ENCODE peak calls at places on chromosomes 16 and 17, in ten cellular contexts. N, M, I, H, G, Y, V, D, Z and U are unnamed samples.

GRCh38 chr17:21278304-21279197 is 6.0 kb upstream of the MAP2K3 start:
- DNase-seq in N (no peak), M (no peak), I (no peak), H (peak; percentile 67), G (no peak), Y (no peak), V (no peak), D (no peak), Z (peak; percentile 85), U (no peak)

GRCh38 chr16:86567701-86568571 is 1.3 kb downstream of the FOXC2 start:
- DNase-seq in N (no peak), M (no peak), I (peak; percentile 26), H (peak; percentile 71), G (peak; percentile 67), Y (no peak), V (no peak), D (no peak), Z (no peak), U (peak; percentile 76)

GRCh38 chr17:68580236-68580903 is 20.8 kb downstream of the FAM20A start:
- DNase-seq in N (no peak), M (no peak), I (no peak), H (no peak), G (no peak), Y (no peak), V (no peak), D (no peak), Z (no peak), U (peak; percentile 83)

GRCh38 chr17:2064980-2065785 is 10.3 kb downstream of the HIC1 start:
- DNase-seq in N (peak; percentile 57), M (no peak), I (no peak), H (no peak), G (no peak), Y (peak; percentile 52), V (no peak), D (no peak), Z (peak; percentile 53), U (no peak)

GRCh38 chr16:65537336-65537735 is 415.5 kb upstream of the CDH11 start:
- DNase-seq in N (no peak), M (peak; percentile 17), I (no peak), H (no peak), G (no peak), Y (no peak), V (no peak), D (no peak), Z (no peak), U (no peak)

GRCh38 chr17:10121971-10122707 is 76.3 kb downstream of the GAS7 start:
- DNase-seq in N (no peak), M (no peak), I (no peak), H (peak; percentile 74), G (no peak), Y (no peak), V (no peak), D (no peak), Z (no peak), U (no peak)

GRCh38 chr17:1583569-1583968 is 21.0 kb upstream of the PITPNA start:
- DNase-seq in N (no peak), M (no peak), I (no peak), H (no peak), G (no peak), Y (no peak), V (no peak), D (no peak), Z (no peak), U (no peak)

GRCh38 chr17:76124582-76125390 is 16.3 kb downstream of the FOXJ1 start:
- DNase-seq in N (no peak), M (no peak), I (peak; percentile 12), H (no peak), G (no peak), Y (no peak), V (no peak), D (peak; percentile 41), Z (peak; percentile 43), U (no peak)

GRCh38 chr16:88773812-88774291 is 11.2 kb downstream of the PIEZO1 start:
- DNase-seq in N (peak; percentile 75), M (no peak), I (peak; percentile 89), H (no peak), G (peak; percentile 81), Y (peak; percentile 52), V (no peak), D (peak; percentile 64), Z (no peak), U (peak; percentile 85)

GRCh38 chr17:79001190-79002020 is 8.2 kb downstream of the CANT1 start:
- DNase-seq in N (no peak), M (no peak), I (no peak), H (peak; percentile 46), G (no peak), Y (no peak), V (no peak), D (no peak), Z (no peak), U (no peak)

GRCh38 chr16:81492965-81493754 is 48.6 kb downstream of the CMIP start:
- DNase-seq in N (no peak), M (no peak), I (no peak), H (no peak), G (no peak), Y (no peak), V (peak; percentile 23), D (no peak), Z (no peak), U (no peak)

GRCh38 chr16:47463771-47464624 is 2.9 kb downstream of the PHKB start:
- DNase-seq in N (no peak), M (no peak), I (no peak), H (no peak), G (no peak), Y (peak; percentile 64), V (no peak), D (no peak), Z (peak; percentile 13), U (no peak)

GRCh38 chr17:54307326-54307725 is 484.6 kb downstream of the KIF2B start:
- DNase-seq in N (no peak), M (no peak), I (no peak), H (no peak), G (no peak), Y (no peak), V (no peak), D (no peak), Z (no peak), U (no peak)

GRCh38 chr16:1057252-1057932 is 15.2 kb upstream of the SSTR5 start:
- DNase-seq in N (no peak), M (no peak), I (peak; percentile 68), H (no peak), G (peak; percentile 69), Y (peak; percentile 78), V (peak; percentile 35), D (peak; percentile 79), Z (no peak), U (no peak)

GRCh38 chr17:40574292-40574691 is 9.0 kb upstream of the CCR7 start:
- DNase-seq in N (no peak), M (no peak), I (no peak), H (no peak), G (no peak), Y (no peak), V (no peak), D (no peak), Z (no peak), U (no peak)

GRCh38 chr16:67109407-67110135 is at the start of gene PHAF1:
- DNase-seq in N (peak; percentile 95), M (peak; percentile 97), I (peak; percentile 97), H (peak; percentile 95), G (peak; percentile 95), Y (peak; percentile 95), V (peak; percentile 95), D (peak; percentile 99), Z (peak; percentile 91), U (peak; percentile 100)

GRCh38 chr16:68665501-68665900 is 20.4 kb downstream of the CDH3 start:
- DNase-seq in N (no peak), M (no peak), I (no peak), H (no peak), G (no peak), Y (no peak), V (no peak), D (no peak), Z (no peak), U (no peak)

GRCh38 chr17:36212958-36213357 is 2.1 kb downstream of the CCL4L2 start:
- DNase-seq in N (no peak), M (peak; percentile 37), I (no peak), H (no peak), G (no peak), Y (no peak), V (no peak), D (no peak), Z (no peak), U (no peak)

GRCh38 chr17:79905832-79906231 is 66.6 kb upstream of the CBX4 start:
- DNase-seq in N (no peak), M (no peak), I (peak; percentile 65), H (peak; percentile 53), G (no peak), Y (peak; percentile 55), V (no peak), D (peak; percentile 83), Z (no peak), U (no peak)

DNA sequence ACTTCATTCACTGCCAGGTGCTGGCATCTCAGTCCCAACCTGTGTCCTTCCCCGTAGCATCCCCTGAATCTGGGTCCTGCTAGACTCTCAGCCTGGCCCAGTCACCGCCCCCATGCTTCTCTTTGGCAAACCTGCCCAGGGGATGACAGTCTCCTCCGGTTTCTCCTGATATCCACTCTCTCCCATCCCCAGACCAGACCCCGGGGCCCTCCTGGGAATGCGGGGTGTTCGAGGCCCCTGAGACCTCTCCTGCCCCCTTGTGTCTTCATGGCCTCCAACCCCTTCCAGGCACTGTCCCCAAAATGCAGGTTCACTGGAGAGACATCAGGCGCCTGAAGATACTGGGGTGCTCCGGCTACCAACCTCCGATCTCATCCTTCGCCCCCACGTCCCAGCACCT is 544 bp downstream of the STX1B start:
- DNase-seq in N (no peak), M (no peak), I (no peak), H (no peak), G (no peak), Y (no peak), V (no peak), D (no peak), Z (no peak), U (no peak)
- TF ChIP-seq CTCF in N (no peak), M (no peak), I (no peak), H (no peak), G (no peak), Y (no peak), V (no peak), D (no peak), Z (no peak), U (no peak)

GRCh38 chr16:12767897-12768296 is 35.8 kb downstream of the CPPED1 start:
- DNase-seq in N (no peak), M (no peak), I (no peak), H (no peak), G (no peak), Y (no peak), V (no peak), D (no peak), Z (no peak), U (no peak)
- H3K4me1 ChIP-seq in N (no peaks in the 10 kb centered on the region), M (no peaks in the 10 kb centered on the region), I (no peaks in the 10 kb centered on the region), H (no peaks in the 10 kb centered on the region), G (peaks cover 5% of the 10 kb centered on the region), Y (peaks cover 11% of the 10 kb centered on the region), V (no peaks in the 10 kb centered on the region), D (peaks cover 12% of the 10 kb centered on the region), Z (no peaks in the 10 kb centered on the region), U (no peaks in the 10 kb centered on the region)

GRCh38 chr16:53692146-53692545 is 11.5 kb downstream of the RPGRIP1L start:
- DNase-seq in N (no peak), M (no peak), I (peak; percentile 24), H (no peak), G (peak; percentile 49), Y (no peak), V (no peak), D (peak; percentile 73), Z (no peak), U (no peak)
- TF ChIP-seq CTCF in N (peak; percentile 7), M (no peak), I (peak; percentile 51), H (no peak), G (peak; percentile 48), Y (no peak), V (no peak), D (peak; percentile 74), Z (no peak), U (no peak)

GRCh38 chr16:24015923-24016322 is 180.1 kb downstream of the PRKCB start:
- DNase-seq in N (no peak), M (no peak), I (no peak), H (no peak), G (no peak), Y (no peak), V (no peak), D (no peak), Z (no peak), U (no peak)
- H3K4me1 ChIP-seq in N (no peaks in the 10 kb centered on the region), M (no peaks in the 10 kb centered on the region), I (no peaks in the 10 kb centered on the region), H (no peaks in the 10 kb centered on the region), G (no peaks in the 10 kb centered on the region), Y (no peaks in the 10 kb centered on the region), V (no peaks in the 10 kb centered on the region), D (no peaks in the 10 kb centered on the region), Z (peaks cover 76% of the 10 kb centered on the region), U (no peaks in the 10 kb centered on the region)